ENCODE peak calls at places on chromosomes 5 and 9, in five cellular contexts. One of them, this sample, is unnamed.

GRCh38 chr9:37617837-37618236 is 25.4 kb upstream of the TOMM5 start:
- DNase-seq in neuronal stem cell: peak; percentile 74
- DNase-seq in IMR-90: peak; percentile 54
- DNase-seq in H1: no peak
- DNase-seq in H9: no peak
- DNase-seq in this sample: no peak

GRCh38 chr5:125311743-125312142 is 565.3 kb upstream of the ZNF608 start:
- DNase-seq in H1: no peak
- DNase-seq in H9: no peak
- DNase-seq in neuronal stem cell: no peak
- DNase-seq in IMR-90: peak; percentile 94
- DNase-seq in this sample: peak; percentile 55

GRCh38 chr5:59786271-59786805 is 107.2 kb downstream of the PDE4D start:
- DNase-seq in IMR-90: peak; percentile 27
- DNase-seq in neuronal stem cell: no peak
- DNase-seq in H1: no peak
- DNase-seq in H9: no peak
- DNase-seq in this sample: peak; percentile 90

GRCh38 chr5:115634343-115635132 is 8.7 kb upstream of the TMED7 start:
- DNase-seq in neuronal stem cell: peak; percentile 78
- DNase-seq in H1: peak; percentile 92
- DNase-seq in H9: peak; percentile 83
- DNase-seq in IMR-90: peak; percentile 80
- DNase-seq in this sample: peak; percentile 83

GRCh38 chr5:73564644-73565165 is 734 bp downstream of the ANKRA2 start:
- DNase-seq in H9: no peak
- DNase-seq in neuronal stem cell: no peak
- DNase-seq in H1: no peak
- DNase-seq in IMR-90: no peak
- DNase-seq in this sample: no peak

GRCh38 chr5:19859020-19859419 is 129.0 kb downstream of the CDH18 start:
- DNase-seq in IMR-90: no peak
- DNase-seq in H9: no peak
- DNase-seq in neuronal stem cell: no peak
- DNase-seq in H1: no peak
- DNase-seq in this sample: no peak

GRCh38 chr5:37111426-37112382 is 137.5 kb downstream of the CPLANE1 start:
- DNase-seq in IMR-90: no peak
- DNase-seq in neuronal stem cell: no peak
- DNase-seq in H9: no peak
- DNase-seq in H1: no peak
- DNase-seq in this sample: peak; percentile 37

GRCh38 chr5:173435543-173435942 is 107.3 kb upstream of the STC2 start:
- DNase-seq in IMR-90: no peak
- DNase-seq in neuronal stem cell: no peak
- DNase-seq in H1: peak; percentile 43
- DNase-seq in H9: peak; percentile 38
- DNase-seq in this sample: no peak

GRCh38 chr5:11619339-11620028 is 284.8 kb downstream of the CTNND2 start:
- DNase-seq in neuronal stem cell: no peak
- DNase-seq in IMR-90: no peak
- DNase-seq in H1: no peak
- DNase-seq in H9: no peak
- DNase-seq in this sample: no peak

GRCh38 chr9:22143799-22144198 is 134.7 kb upstream of the CDKN2B start:
- DNase-seq in H1: no peak
- DNase-seq in H9: no peak
- DNase-seq in neuronal stem cell: no peak
- DNase-seq in IMR-90: no peak
- DNase-seq in this sample: no peak

GRCh38 chr5:145775893-145776444 is 59.2 kb downstream of the PRELID2 start:
- DNase-seq in IMR-90: peak; percentile 91
- DNase-seq in H9: no peak
- DNase-seq in neuronal stem cell: no peak
- DNase-seq in H1: no peak
- DNase-seq in this sample: peak; percentile 89

GRCh38 chr5:40619406-40619805 is 60.3 kb upstream of the PTGER4 start:
- DNase-seq in neuronal stem cell: no peak
- DNase-seq in H9: no peak
- DNase-seq in IMR-90: no peak
- DNase-seq in H1: no peak
- DNase-seq in this sample: peak; percentile 6

GRCh38 chr9:4334439-4334838 is 34.6 kb upstream of the GLIS3 start:
- DNase-seq in H1: no peak
- DNase-seq in IMR-90: peak; percentile 8
- DNase-seq in neuronal stem cell: no peak
- DNase-seq in H9: peak; percentile 73
- DNase-seq in this sample: peak; percentile 21

GRCh38 chr9:127154390-127155191 is 32.2 kb upstream of the ANGPTL2 start:
- DNase-seq in neuronal stem cell: no peak
- DNase-seq in H9: peak; percentile 14
- DNase-seq in H1: peak; percentile 33
- DNase-seq in IMR-90: peak; percentile 35
- DNase-seq in this sample: no peak

GRCh38 chr5:35851282-35851681 is 5.4 kb upstream of the IL7R start:
- DNase-seq in H9: no peak
- DNase-seq in neuronal stem cell: no peak
- DNase-seq in IMR-90: peak; percentile 35
- DNase-seq in H1: no peak
- DNase-seq in this sample: peak; percentile 31

GRCh38 chr9:73553295-73553694 is 401.6 kb downstream of the ANXA1 start:
- DNase-seq in neuronal stem cell: no peak
- DNase-seq in H9: no peak
- DNase-seq in H1: no peak
- DNase-seq in IMR-90: no peak
- DNase-seq in this sample: no peak

GRCh38 chr9:35490155-35490909 is 421 bp downstream of the RUSC2 start:
- DNase-seq in IMR-90: no peak
- DNase-seq in neuronal stem cell: no peak
- DNase-seq in H1: peak; percentile 66
- DNase-seq in H9: peak; percentile 51
- DNase-seq in this sample: no peak

GRCh38 chr9:2418619-2419018 is 203.0 kb upstream of the VLDLR start:
- DNase-seq in H1: no peak
- DNase-seq in neuronal stem cell: no peak
- DNase-seq in IMR-90: peak; percentile 18
- DNase-seq in H9: no peak
- DNase-seq in this sample: peak; percentile 13

GRCh38 chr5:158765407-158765806 is 334.3 kb downstream of the EBF1 start:
- DNase-seq in H1: no peak
- DNase-seq in neuronal stem cell: no peak
- DNase-seq in IMR-90: no peak
- DNase-seq in H9: no peak
- DNase-seq in this sample: no peak

GRCh38 chr5:142390303-142390840 is 65.6 kb upstream of the SPRY4 start:
- DNase-seq in H9: no peak
- DNase-seq in neuronal stem cell: no peak
- DNase-seq in IMR-90: no peak
- DNase-seq in H1: no peak
- DNase-seq in this sample: peak; percentile 29

GRCh38 chr5:176530983-176531901 is 6.0 kb downstream of the RNF44 start:
- DNase-seq in neuronal stem cell: no peak
- DNase-seq in H1: no peak
- DNase-seq in H9: no peak
- DNase-seq in IMR-90: peak; percentile 74
- DNase-seq in this sample: no peak

GRCh38 chr5:103668281-103668680 is 105.7 kb upstream of the NUDT12 start:
- DNase-seq in neuronal stem cell: no peak
- DNase-seq in IMR-90: no peak
- DNase-seq in H1: no peak
- DNase-seq in H9: no peak
- DNase-seq in this sample: no peak

GRCh38 chr9:97737429-97737828 is 40.3 kb upstream of the XPA start:
- DNase-seq in IMR-90: no peak
- DNase-seq in H9: peak; percentile 74
- DNase-seq in H1: peak; percentile 55
- DNase-seq in neuronal stem cell: no peak
- DNase-seq in this sample: no peak

GRCh38 chr9:126965077-126965476 is 50.5 kb downstream of the RALGPS1 start:
- DNase-seq in neuronal stem cell: no peak
- DNase-seq in H9: no peak
- DNase-seq in H1: no peak
- DNase-seq in IMR-90: no peak
- DNase-seq in this sample: no peak

GRCh38 chr9:129305246-129305645 is 127.2 kb upstream of the IER5L start:
- DNase-seq in IMR-90: no peak
- DNase-seq in H1: no peak
- DNase-seq in neuronal stem cell: no peak
- DNase-seq in H9: no peak
- DNase-seq in this sample: no peak

GRCh38 chr9:98383758-98384157 is 128.3 kb upstream of the TBC1D2 start:
- DNase-seq in H1: no peak
- DNase-seq in neuronal stem cell: no peak
- DNase-seq in IMR-90: peak; percentile 46
- DNase-seq in H9: no peak
- DNase-seq in this sample: no peak

DNA sequence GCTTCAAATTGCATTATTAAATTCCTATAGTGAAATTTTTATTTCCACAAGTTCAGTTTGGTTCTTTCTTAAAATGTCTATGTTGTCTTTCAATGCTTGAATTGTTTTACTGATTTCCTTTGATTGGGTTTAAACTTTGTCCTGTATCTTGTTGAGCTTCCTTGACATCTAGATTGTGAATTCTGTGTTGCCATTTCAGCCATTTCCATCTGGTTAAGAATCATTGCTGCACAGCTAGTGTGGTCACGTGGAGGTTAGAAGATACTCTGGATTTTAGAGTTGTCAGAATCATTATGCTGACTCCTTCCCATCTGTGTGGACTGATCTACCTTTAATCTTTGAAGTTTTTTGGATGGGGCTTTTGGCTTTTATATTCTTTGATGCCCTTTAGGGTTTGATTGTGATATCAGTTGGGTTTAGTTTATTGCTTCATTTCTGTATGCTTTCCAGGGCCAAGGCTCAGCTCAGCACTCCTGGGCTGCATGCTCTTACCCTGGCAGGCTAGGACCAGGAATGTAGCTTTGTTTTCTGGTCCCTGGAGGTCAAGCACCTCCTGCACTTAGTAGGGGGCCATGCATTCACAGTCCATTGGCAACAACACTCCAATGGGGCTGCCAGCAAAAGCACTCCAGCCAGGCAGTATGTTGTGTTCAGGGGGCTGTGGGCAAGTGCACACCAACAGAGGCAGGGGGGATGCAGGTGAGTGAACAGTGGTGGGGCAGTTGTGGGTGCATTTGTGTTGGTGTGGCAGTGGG is 141.4 kb downstream of the PRR16 start:
- DNase-seq in IMR-90: no peak
- DNase-seq in H9: no peak
- DNase-seq in H1: no peak
- DNase-seq in neuronal stem cell: no peak
- DNase-seq in this sample: peak; percentile 27
- H2BK15ac ChIP-seq in IMR-90: peak overlapping the region; percentile 75
- H2BK15ac ChIP-seq in H9: no peak overlapping the region
- H2BK15ac ChIP-seq in H1: peak overlapping the region; percentile 40
- H2BK15ac ChIP-seq in neuronal stem cell: no peak overlapping the region
- H2BK15ac ChIP-seq in this sample: no peak overlapping the region

DNA sequence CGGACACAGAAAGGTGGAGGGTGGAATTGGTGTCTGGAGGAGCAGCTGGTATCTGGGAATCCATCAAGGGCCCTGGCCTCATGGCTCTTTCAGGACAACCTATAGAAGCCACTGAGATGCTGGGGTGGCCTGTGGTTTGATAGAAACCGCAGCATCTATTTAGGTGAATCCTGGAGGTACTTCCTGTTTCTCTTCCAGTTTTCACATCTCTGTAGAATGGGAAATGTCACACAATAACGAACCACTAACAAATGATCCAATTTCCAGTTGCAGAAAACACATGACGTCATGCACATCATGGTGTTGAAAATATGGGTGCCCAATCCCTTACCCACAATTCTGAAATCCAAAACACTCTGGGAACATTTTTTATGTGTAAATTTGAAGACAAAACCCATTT is 52.2 kb downstream of the ROPN1L start:
- DNase-seq in IMR-90: no peak
- DNase-seq in H1: no peak
- DNase-seq in neuronal stem cell: no peak
- DNase-seq in H9: no peak
- DNase-seq in this sample: no peak
- H3K9me3 ChIP-seq in IMR-90: peaks cover 7% of the 10 kb centered on the region
- H3K9me3 ChIP-seq in H1: peaks cover 22% of the 10 kb centered on the region
- H3K9me3 ChIP-seq in neuronal stem cell: no peaks in the 10 kb centered on the region
- H3K9me3 ChIP-seq in H9: no peaks in the 10 kb centered on the region
- H3K9me3 ChIP-seq in this sample: no peaks in the 10 kb centered on the region

GRCh38 chr5:120512757-120513650 is 48.9 kb downstream of the PRR16 start:
- DNase-seq in H1: no peak
- DNase-seq in IMR-90: no peak
- DNase-seq in neuronal stem cell: no peak
- DNase-seq in H9: no peak
- DNase-seq in this sample: no peak
- H2BK15ac ChIP-seq in H1: no peak overlapping the region
- H2BK15ac ChIP-seq in IMR-90: no peak overlapping the region
- H2BK15ac ChIP-seq in neuronal stem cell: no peak overlapping the region
- H2BK15ac ChIP-seq in H9: no peak overlapping the region
- H2BK15ac ChIP-seq in this sample: no peak overlapping the region

DNA sequence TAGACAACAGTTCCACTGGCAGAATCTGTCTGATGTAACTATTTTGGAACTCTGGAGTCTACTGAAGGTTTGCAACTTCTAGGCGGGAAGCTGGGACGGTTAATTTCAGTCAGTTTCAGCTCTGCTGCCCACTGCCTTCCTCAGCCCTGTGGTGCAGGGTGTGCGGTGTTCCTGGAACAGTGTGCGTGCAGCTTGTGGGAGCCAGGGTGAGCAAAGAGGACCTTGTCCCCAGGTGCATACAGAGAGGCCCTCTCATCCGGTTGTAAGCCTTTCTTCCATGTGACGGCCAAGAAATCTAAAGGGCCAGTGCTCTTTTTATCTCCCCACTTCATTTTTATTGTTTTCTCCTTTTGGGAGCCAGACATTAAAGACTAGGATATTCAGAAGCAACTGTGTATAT is 114.6 kb downstream of the EHMT1 start:
- DNase-seq in H9: no peak
- DNase-seq in H1: no peak
- DNase-seq in neuronal stem cell: no peak
- DNase-seq in IMR-90: no peak
- DNase-seq in this sample: no peak
- H3K9me3 ChIP-seq in H9: no peaks in the 10 kb centered on the region
- H3K9me3 ChIP-seq in H1: no peaks in the 10 kb centered on the region
- H3K9me3 ChIP-seq in neuronal stem cell: peaks cover 65% of the 10 kb centered on the region
- H3K9me3 ChIP-seq in IMR-90: peaks cover 6% of the 10 kb centered on the region
- H3K9me3 ChIP-seq in this sample: peaks cover 8% of the 10 kb centered on the region

DNA sequence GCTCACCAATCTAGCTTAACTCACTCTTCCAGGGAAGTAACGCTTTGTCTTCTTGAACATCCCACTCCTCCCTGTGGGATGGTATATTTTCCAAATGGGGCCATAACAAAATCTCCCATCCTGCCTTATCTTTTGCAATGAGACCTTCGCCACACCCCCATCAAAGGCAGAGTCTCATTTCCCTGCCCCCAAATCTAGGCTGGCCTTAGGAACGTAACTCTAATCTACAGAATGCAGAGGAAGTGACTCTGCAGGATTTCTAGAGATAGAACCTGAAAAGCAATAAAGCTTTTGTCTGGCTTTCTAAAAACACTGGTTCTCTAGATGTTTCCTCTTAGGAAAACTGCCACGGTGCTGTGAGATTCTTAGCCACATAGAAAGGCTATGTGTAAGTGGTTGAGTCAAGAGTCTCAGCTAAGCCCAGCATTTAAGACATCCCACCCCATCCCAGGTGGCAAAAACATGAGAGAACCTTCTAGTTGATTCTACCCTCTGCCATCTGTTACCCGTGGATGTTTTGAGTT is 309.8 kb downstream of the ASTN2 start:
- DNase-seq in H9: no peak
- DNase-seq in H1: no peak
- DNase-seq in IMR-90: peak; percentile 4
- DNase-seq in neuronal stem cell: no peak
- DNase-seq in this sample: no peak
- H2BK15ac ChIP-seq in H9: no peak overlapping the region
- H2BK15ac ChIP-seq in H1: no peak overlapping the region
- H2BK15ac ChIP-seq in IMR-90: no peak overlapping the region
- H2BK15ac ChIP-seq in neuronal stem cell: no peak overlapping the region
- H2BK15ac ChIP-seq in this sample: no peak overlapping the region